ENCODE peak calls at places on chromosomes 7 and 10, in seven cellular contexts. I is T-helper 2 cell; V is HS-27A; E is stimulated activated CD8-positive, alpha-beta memory T cell treated with anti-CD3 and anti-CD28 coated beads, Interleukin-7, amount 100 ng/mL, for 48 hours; W is stomach; Q is fibroblast of the conjunctiva; K is activated CD4-positive, alpha-beta T cell treated with anti-CD3 and anti-CD28 coated beads, Interleukin-2, amount 50 U/mL, for 24 hours. M is an unnamed sample.

GRCh38 chr10:58743466-58744115 is 230.9 kb downstream of the BICC1 start:
- DNase-seq in E (no peak), V (no peak), K (no peak), W (no peak), I (no peak), Q (no peak), M (no peak)

GRCh38 chr7:108097703-108098102 is 32.5 kb downstream of the LAMB4 start:
- DNase-seq in W (no peak), V (no peak), I (no peak), E (no peak), Q (no peak), K (no peak), M (no peak)

GRCh38 chr10:55233090-55233489 is 432.1 kb upstream of the PCDH15 start:
- DNase-seq in K (no peak), V (no peak), W (no peak), Q (no peak), I (no peak), E (no peak), M (no peak)

GRCh38 chr10:86953747-86954680 is 3.4 kb downstream of the MMRN2 start:
- DNase-seq in Q (peak), W (no peak), V (no peak), K (no peak), I (no peak), E (no peak), M (no peak)

GRCh38 chr10:29623797-29624196 is 11.0 kb downstream of the SVIL start:
- DNase-seq in I (no peak), K (no peak), E (no peak), Q (no peak), W (no peak), V (no peak), M (no peak)

GRCh38 chr7:40151504-40151903 is 16.7 kb downstream of the SUGCT start:
- DNase-seq in Q (no peak), I (no peak), E (no peak), V (no peak), K (no peak), W (no peak), M (no peak)

GRCh38 chr7:156578978-156579430 is 61.6 kb upstream of the RNF32 start:
- DNase-seq in V (no peak), I (no peak), K (no peak), Q (no peak), W (no peak), E (no peak), M (no peak)

GRCh38 chr10:126131338-126131737 is 235.0 kb downstream of the FANK1 start:
- DNase-seq in I (no peak), E (no peak), K (no peak), W (no peak), Q (no peak), V (no peak), M (no peak)

GRCh38 chr10:70655316-70655715 is 17.0 kb upstream of the ADAMTS14 start:
- DNase-seq in V (no peak), Q (no peak), K (no peak), I (no peak), W (no peak), E (no peak), M (no peak)

GRCh38 chr7:105268511-105269392 is 120.0 kb downstream of the SRPK2 start:
- DNase-seq in K (no peak), I (peak), E (no peak), V (no peak), W (no peak), Q (peak), M (no peak)

GRCh38 chr10:14016011-14016536 is 314.6 kb downstream of the FRMD4A start:
- DNase-seq in I (no peak), Q (no peak), W (no peak), V (no peak), K (no peak), E (no peak), M (no peak)

GRCh38 chr10:43322769-43323168 is 48.7 kb upstream of the FXYD4 start:
- DNase-seq in Q (peak), E (peak), K (peak), I (peak), W (peak), V (no peak), M (peak)

GRCh38 chr7:28626629-28627262 is 214.4 kb downstream of the CREB5 start:
- DNase-seq in E (no peak), W (no peak), I (peak), Q (no peak), V (no peak), K (no peak), M (no peak)

GRCh38 chr7:145398758-145399157 is 562.9 kb upstream of the TPK1 start:
- DNase-seq in K (no peak), E (no peak), V (no peak), W (no peak), Q (peak), I (no peak), M (no peak)

GRCh38 chr7:105829681-105830322 is 46.6 kb downstream of the ATXN7L1 start:
- DNase-seq in W (no peak), E (no peak), I (no peak), K (no peak), Q (peak), V (no peak), M (no peak)

GRCh38 chr10:93384006-93384405 is 98.1 kb downstream of the MYOF start:
- DNase-seq in V (no peak), W (no peak), K (no peak), I (no peak), Q (no peak), E (no peak), M (no peak)

GRCh38 chr10:132373241-132373955 is 23.6 kb upstream of the PWWP2B start:
- DNase-seq in Q (no peak), I (no peak), K (no peak), W (no peak), V (no peak), E (no peak), M (no peak)

GRCh38 chr10:56472978-56473377 is 111.9 kb upstream of the ZWINT start:
- DNase-seq in V (no peak), I (no peak), W (no peak), K (no peak), Q (no peak), E (no peak), M (no peak)

GRCh38 chr7:99639267-99639666 is 22.5 kb downstream of the ZSCAN25 start:
- DNase-seq in V (no peak), K (no peak), E (no peak), I (no peak), W (no peak), Q (no peak), M (no peak)

GRCh38 chr7:68147621-68148238 is 1151.1 kb downstream of the TYW1 start:
- DNase-seq in I (no peak), Q (no peak), W (no peak), V (no peak), E (no peak), K (no peak), M (no peak)

GRCh38 chr7:139784643-139785042 is 6.8 kb upstream of the HIPK2 start:
- DNase-seq in Q (no peak), I (no peak), K (no peak), W (no peak), V (no peak), E (no peak), M (no peak)